ENCODE peak calls at places on chromosomes 1 and 21, in seven cellular contexts. J, I, D, T, F, K and X are unnamed samples. For H3K27me3 and H3K36me3, the result is how much of the 10 kb centered on the place peaks cover.

GRCh38 chr1:175234639-175235038 is 42.1 kb upstream of the KIAA0040 start:
- DNase-seq in D (no peak), I (no peak), K (no peak), F (no peak), T (no peak), J (no peak), X (no peak)

GRCh38 chr1:198867182-198867581 is 228.3 kb downstream of the PTPRC start:
- DNase-seq in K (no peak), I (no peak), J (no peak), T (no peak), F (no peak), D (no peak), X (no peak)

GRCh38 chr1:41622402-41622801 is 137.9 kb upstream of the EDN2 start:
- DNase-seq in I (no peak), K (no peak), J (no peak), F (no peak), T (peak), D (no peak), X (no peak)

GRCh38 chr1:1614204-1614953 is 921 bp upstream of the MIB2 start:
- DNase-seq in J (peak), D (peak), I (no peak), T (peak), F (no peak), K (peak), X (no peak)

GRCh38 chr1:200925821-200926220 is 31.1 kb downstream of the INAVA start:
- DNase-seq in K (no peak), J (no peak), F (no peak), T (no peak), I (no peak), D (no peak), X (peak)

GRCh38 chr1:93805027-93805426 is 74.0 kb downstream of the DNTTIP2 start:
- DNase-seq in K (no peak), D (no peak), J (no peak), F (no peak), T (peak), I (no peak), X (no peak)

GRCh38 chr1:100631015-100631521 is 88.5 kb upstream of the VCAM1 start:
- DNase-seq in D (no peak), T (peak), I (no peak), J (no peak), K (no peak), F (no peak), X (peak)

GRCh38 chr1:214386747-214387146 is 105.8 kb downstream of the SMYD2 start:
- DNase-seq in K (no peak), D (no peak), F (no peak), J (no peak), I (no peak), T (peak), X (peak)

GRCh38 chr1:70518106-70518505 is 107.0 kb downstream of the CTH start:
- DNase-seq in K (no peak), T (no peak), I (no peak), D (no peak), F (no peak), J (no peak), X (no peak)

GRCh38 chr1:91520940-91521507 is 20.4 kb downstream of the CDC7 start:
- DNase-seq in F (no peak), T (no peak), D (no peak), K (no peak), J (no peak), I (no peak), X (no peak)

GRCh38 chr1:197915217-197915616 is 2.0 kb upstream of the LHX9 start:
- DNase-seq in K (no peak), D (no peak), J (no peak), I (no peak), T (no peak), F (peak), X (no peak)

GRCh38 chr1:213934642-213935041 is 53.1 kb upstream of the PROX1 start:
- DNase-seq in T (no peak), K (no peak), F (no peak), J (no peak), I (no peak), D (no peak), X (peak)

GRCh38 chr1:235011064-235011598 is 117.5 kb downstream of the TOMM20 start:
- DNase-seq in K (peak), J (no peak), T (no peak), I (no peak), D (no peak), F (no peak), X (no peak)

GRCh38 chr21:33070921-33071877 is 1.3 kb downstream of the OLIG1 start:
- DNase-seq in T (no peak), K (no peak), F (peak), I (no peak), J (no peak), D (no peak), X (no peak)

GRCh38 chr1:20551945-20552727 is at the start of gene FAM43B:
- DNase-seq in K (no peak), J (peak), T (peak), I (no peak), D (peak), F (peak), X (peak)

GRCh38 chr1:19828546-19828945 is 13.5 kb upstream of the RNF186 start:
- DNase-seq in D (no peak), I (no peak), K (no peak), J (no peak), F (no peak), T (no peak), X (peak)

GRCh38 chr1:23171181-23171755 is 2.6 kb upstream of the LUZP1 start:
- DNase-seq in J (no peak), I (no peak), F (no peak), T (no peak), K (no peak), D (no peak), X (no peak)

GRCh38 chr1:224223819-224224714 is 41.0 kb downstream of the DEGS1 start:
- DNase-seq in T (peak), K (no peak), F (peak), I (no peak), J (no peak), D (no peak), X (peak)

GRCh38 chr21:46003575-46004007 is 22.0 kb downstream of the COL6A1 start:
- DNase-seq in K (peak), D (no peak), J (peak), T (no peak), F (no peak), I (peak), X (peak)

GRCh38 chr1:56758135-56758534 is 61.1 kb downstream of the FYB2 start:
- DNase-seq in K (no peak), I (no peak), T (no peak), J (no peak), F (peak), D (no peak), X (no peak)

GRCh38 chr1:89945852-89946476 is 48.9 kb upstream of the ZNF326 start:
- DNase-seq in F (no peak), K (no peak), T (no peak), J (no peak), I (no peak), D (no peak), X (peak)

GRCh38 chr1:22074803-22075202 is 22.3 kb downstream of the CDC42 start:
- DNase-seq in K (no peak), T (no peak), F (peak), I (no peak), J (no peak), D (no peak), X (no peak)

GRCh38 chr1:243471754-243472725 is 216.2 kb downstream of the SDCCAG8 start:
- DNase-seq in K (no peak), J (no peak), D (no peak), I (no peak), F (no peak), T (no peak), X (no peak)

GRCh38 chr1:162908780-162909179 is 47.8 kb upstream of the CCDC190 start:
- DNase-seq in K (no peak), D (no peak), I (no peak), F (no peak), J (no peak), T (peak), X (peak)

GRCh38 chr1:60984066-60984799 is 98.1 kb upstream of the NFIA start:
- DNase-seq in D (no peak), F (no peak), K (no peak), T (peak), I (peak), J (peak), X (no peak)

GRCh38 chr1:48498096-48498791 is 26.2 kb upstream of the SPATA6 start:
- DNase-seq in D (peak), I (peak), T (peak), F (peak), K (peak), J (peak), X (peak)

GRCh38 chr1:26833432-26834405 is 7.2 kb downstream of the ZDHHC18 start:
- DNase-seq in K (peak), I (no peak), T (no peak), D (no peak), F (no peak), J (no peak), X (no peak)

GRCh38 chr1:156499194-156499702 is 1.3 kb downstream of the MEF2D start:
- DNase-seq in D (peak), I (peak), F (peak), J (no peak), K (no peak), T (no peak), X (no peak)

GRCh38 chr1:107594541-107594940 is 370.4 kb downstream of the VAV3 start:
- DNase-seq in I (no peak), J (no peak), T (no peak), F (no peak), K (no peak), D (no peak), X (no peak)

GRCh38 chr1:198156745-198157240 is at the start of gene NEK7:
- DNase-seq in T (peak), I (peak), D (peak), K (peak), J (peak), F (peak), X (peak)

GRCh38 chr1:197919523-197920301 is 2.5 kb downstream of the LHX9 start:
- DNase-seq in K (no peak), J (no peak), I (no peak), T (no peak), F (peak), D (no peak), X (no peak)

GRCh38 chr21:34669149-34669879 is 520 bp downstream of the CLIC6 start:
- DNase-seq in F (peak), K (no peak), T (no peak), D (peak), I (no peak), J (peak), X (no peak)

GRCh38 chr21:34670220-34670961 is 1.6 kb downstream of the CLIC6 start:
- DNase-seq in J (peak), K (no peak), D (peak), T (peak), I (no peak), F (peak), X (no peak)

GRCh38 chr21:34671891-34672290 is 3.1 kb downstream of the CLIC6 start:
- DNase-seq in I (no peak), D (no peak), T (no peak), J (no peak), K (no peak), F (no peak), X (no peak)

GRCh38 chr21:34673006-34673405 is 4.2 kb downstream of the CLIC6 start:
- DNase-seq in T (no peak), J (no peak), K (no peak), D (no peak), I (no peak), F (no peak), X (no peak)

GRCh38 chr21:34670962-34671348 is 2.2 kb downstream of the CLIC6 start:
- DNase-seq in D (no peak), I (no peak), T (no peak), J (no peak), K (no peak), F (peak), X (no peak)
- H3K27me3 ChIP-seq in D (under half), I (under half), T (under half), J (under half), K (under half), F (half or more), X (under half)

DNA sequence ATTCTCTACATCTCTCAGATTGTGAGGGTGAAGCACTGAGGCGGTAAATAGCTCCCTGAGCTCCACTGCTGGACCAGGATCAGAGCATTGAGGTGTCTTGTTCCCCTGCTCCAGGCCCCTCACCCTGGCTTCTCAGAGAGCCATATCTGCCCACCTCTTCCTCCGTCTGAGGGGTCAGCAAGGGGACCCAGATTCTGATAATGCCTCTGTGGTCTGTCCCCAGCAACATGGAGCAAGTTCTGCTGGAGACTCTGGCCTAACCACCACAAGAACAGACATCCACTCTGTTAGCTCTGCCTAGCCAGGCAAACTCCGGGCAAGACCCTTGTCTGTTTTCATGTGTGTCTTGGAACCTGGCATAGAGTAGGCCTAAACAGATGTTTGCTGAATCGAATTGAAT is 2.2 kb downstream of the TRAF5 start:
- DNase-seq in J (no peak), T (no peak), I (no peak), F (no peak), K (no peak), D (no peak), X (no peak)
- H3K4me3 ChIP-seq in J (no peak), T (no peak), I (peak), F (no peak), K (peak), D (no peak), X (no peak)

GRCh38 chr1:202760589-202760988 is 47.6 kb downstream of the KDM5B start:
- DNase-seq in J (no peak), I (no peak), D (no peak), T (no peak), K (no peak), F (no peak), X (no peak)

GRCh38 chr1:202770135-202770534 is 38.1 kb downstream of the KDM5B start:
- DNase-seq in K (no peak), F (no peak), I (no peak), J (no peak), D (no peak), T (no peak), X (no peak)

GRCh38 chr1:202762019-202762418 is 46.2 kb downstream of the KDM5B start:
- DNase-seq in T (no peak), I (no peak), K (no peak), J (no peak), D (no peak), F (no peak), X (no peak)

DNA sequence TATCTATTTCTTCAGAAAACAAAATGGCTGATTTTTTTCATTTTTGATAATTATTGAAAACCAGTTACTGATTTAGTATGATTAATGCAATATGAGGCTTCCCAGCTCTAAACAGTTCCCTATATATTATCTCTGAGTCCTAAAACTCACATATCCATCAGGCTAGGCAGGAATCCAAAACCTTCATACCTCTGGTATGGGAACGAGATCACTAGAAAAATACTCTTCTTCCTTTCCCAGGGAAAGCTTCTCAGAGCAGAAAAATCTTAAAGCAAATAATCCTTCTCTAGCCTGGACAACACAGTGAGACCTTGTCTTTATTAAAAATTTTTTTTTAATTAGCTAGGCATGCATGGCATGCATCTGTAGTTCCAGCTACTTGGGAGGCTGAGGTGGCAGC is 42.5 kb downstream of the KDM5B start:
- DNase-seq in J (no peak), T (no peak), D (no peak), K (no peak), F (no peak), I (no peak), X (no peak)
- H3K36me3 ChIP-seq in J (under half), T (under half), D (half or more), K (under half), F (half or more), I (under half), X (under half)

DNA sequence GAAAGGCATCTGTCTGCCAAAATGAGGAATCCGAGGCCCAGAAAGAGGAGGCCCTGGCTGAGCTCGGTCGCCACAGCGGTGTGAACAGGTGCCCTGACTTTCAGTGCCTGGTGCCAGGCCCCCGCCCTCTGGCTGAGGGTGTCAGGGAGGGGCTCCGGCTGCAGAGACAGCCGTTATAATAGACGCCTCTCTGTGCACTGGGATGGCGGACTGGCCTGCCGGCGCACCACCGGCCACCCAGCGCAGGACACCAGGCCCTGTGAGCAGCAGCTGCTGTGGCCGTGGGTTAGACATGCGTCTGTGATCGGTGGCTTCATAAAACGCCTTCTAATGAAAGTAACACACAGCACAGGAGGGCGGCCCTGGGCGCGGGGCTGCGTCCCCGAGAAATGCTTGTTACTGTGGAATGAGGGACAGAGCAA is 51.4 kb upstream of the ACTRT2 start:
- DNase-seq in T (no peak), I (peak), K (no peak), D (peak), F (no peak), J (peak), X (no peak)
- H3K27me3 ChIP-seq in T (under half), I (under half), K (under half), D (under half), F (under half), J (under half), X (under half)

GRCh38 chr1:230575886-230576477 is 66.3 kb upstream of the COG2 start:
- DNase-seq in I (no peak), T (no peak), J (no peak), K (no peak), D (no peak), F (no peak), X (no peak)

GRCh38 chr1:230581446-230582079 is 60.7 kb upstream of the COG2 start:
- DNase-seq in D (no peak), I (no peak), K (no peak), F (peak), T (no peak), J (no peak), X (no peak)

GRCh38 chr1:230577537-230577936 is 64.7 kb upstream of the COG2 start:
- DNase-seq in I (no peak), F (no peak), K (no peak), D (no peak), J (no peak), T (no peak), X (no peak)

GRCh38 chr1:230574502-230574901 is 67.8 kb upstream of the COG2 start:
- DNase-seq in F (no peak), K (no peak), T (no peak), J (no peak), D (no peak), I (no peak), X (no peak)

GRCh38 chr1:230578621-230579020 is 63.7 kb upstream of the COG2 start:
- DNase-seq in F (no peak), K (no peak), J (no peak), D (no peak), I (no peak), T (no peak), X (no peak)
- H3K4me3 ChIP-seq in F (no peak), K (no peak), J (no peak), D (no peak), I (no peak), T (no peak), X (no peak)

GRCh38 chr21:29302340-29302991 is 3.7 kb downstream of the BACH1 start:
- DNase-seq in I (no peak), F (no peak), T (peak), J (no peak), D (no peak), K (no peak), X (no peak)
- H3K36me3 ChIP-seq in I (under half), F (under half), T (under half), J (under half), D (under half), K (under half), X (under half)

GRCh38 chr1:205523261-205523890 is 18.9 kb downstream of the CDK18 start:
- DNase-seq in J (no peak), I (no peak), T (no peak), D (no peak), K (no peak), F (no peak), X (no peak)
- H3K27me3 ChIP-seq in J (under half), I (under half), T (under half), D (under half), K (under half), F (under half), X (under half)

GRCh38 chr1:147073062-147073432 is 99.2 kb downstream of the PRKAB2 start:
- DNase-seq in D (no peak), J (no peak), T (no peak), K (no peak), F (peak), I (no peak), X (no peak)
- H3K4me3 ChIP-seq in D (peak), J (no peak), T (no peak), K (peak), F (peak), I (peak), X (no peak)

GRCh38 chr1:58664881-58665280 is 35.0 kb downstream of the MYSM1 start:
- DNase-seq in F (no peak), D (no peak), T (no peak), K (no peak), J (no peak), I (no peak), X (no peak)

GRCh38 chr1:58670200-58670599 is 29.7 kb downstream of the MYSM1 start:
- DNase-seq in J (no peak), F (no peak), K (no peak), T (no peak), D (no peak), I (no peak), X (no peak)
- H3K36me3 ChIP-seq in J (under half), F (half or more), K (under half), T (under half), D (half or more), I (half or more), X (half or more)

DNA sequence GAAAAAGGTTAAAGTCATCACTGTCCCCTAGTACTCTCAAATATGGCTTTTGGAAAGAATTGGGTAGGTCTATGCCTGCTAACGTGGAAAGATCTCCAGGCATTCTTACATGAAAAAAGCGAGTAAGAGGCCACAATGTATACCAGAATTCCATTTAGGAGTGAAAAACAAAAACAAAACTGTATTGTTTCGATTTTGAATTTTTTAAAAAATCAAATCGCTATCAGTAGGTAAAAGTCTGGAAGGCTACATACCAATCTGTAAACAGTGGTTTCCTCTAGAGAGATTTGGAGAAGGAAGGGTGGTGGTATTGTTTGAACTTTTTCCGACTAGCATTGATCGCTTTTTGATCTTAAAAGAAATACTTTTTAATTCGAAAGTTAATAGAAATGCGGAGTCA is 55.9 kb downstream of the RRAGC start:
- DNase-seq in T (peak), I (no peak), J (no peak), K (no peak), D (no peak), F (no peak), X (no peak)
- H3K27me3 ChIP-seq in T (under half), I (under half), J (under half), K (under half), D (under half), F (half or more), X (under half)